ENCODE peak calls at places on chromosomes 7 and 10, in seven cellular contexts. One of them, this sample, is unnamed.

GRCh38 chr7:102095933-102096332 is 190.7 kb upstream of the SH2B2 start:
- DNase-seq in activated CD4-positive, alpha-beta T cell treated with anti-CD3 and anti-CD28 coated beads for 36 hours: no peak
- DNase-seq in C1 segment of cervical spinal cord: no peak
- DNase-seq in endothelial cell: no peak
- DNase-seq in kidney glomerular epithelial cell: no peak
- DNase-seq in skeletal muscle cell: no peak
- DNase-seq in lower lobe of right lung: no peak
- DNase-seq in this sample: no peak

GRCh38 chr7:46558482-46559193 is 637.6 kb upstream of the IGFBP3 start:
- DNase-seq in activated CD4-positive, alpha-beta T cell treated with anti-CD3 and anti-CD28 coated beads for 36 hours: no peak
- DNase-seq in C1 segment of cervical spinal cord: no peak
- DNase-seq in endothelial cell: no peak
- DNase-seq in kidney glomerular epithelial cell: peak; percentile 52
- DNase-seq in skeletal muscle cell: no peak
- DNase-seq in lower lobe of right lung: no peak
- DNase-seq in this sample: no peak

GRCh38 chr7:134546903-134547737 is 1.8 kb upstream of the AKR1B15 start:
- DNase-seq in activated CD4-positive, alpha-beta T cell treated with anti-CD3 and anti-CD28 coated beads for 36 hours: peak; percentile 82
- DNase-seq in C1 segment of cervical spinal cord: peak; percentile 5
- DNase-seq in endothelial cell: peak; percentile 69
- DNase-seq in kidney glomerular epithelial cell: peak; percentile 66
- DNase-seq in skeletal muscle cell: no peak
- DNase-seq in lower lobe of right lung: peak; percentile 68
- DNase-seq in this sample: peak; percentile 64

GRCh38 chr10:35400600-35401268 is 64.4 kb downstream of the CCNY start:
- DNase-seq in activated CD4-positive, alpha-beta T cell treated with anti-CD3 and anti-CD28 coated beads for 36 hours: no peak
- DNase-seq in C1 segment of cervical spinal cord: no peak
- DNase-seq in endothelial cell: no peak
- DNase-seq in kidney glomerular epithelial cell: no peak
- DNase-seq in skeletal muscle cell: no peak
- DNase-seq in lower lobe of right lung: no peak
- DNase-seq in this sample: no peak

GRCh38 chr7:151461096-151461941 is 21.4 kb upstream of the CRYGN start:
- DNase-seq in activated CD4-positive, alpha-beta T cell treated with anti-CD3 and anti-CD28 coated beads for 36 hours: no peak
- DNase-seq in C1 segment of cervical spinal cord: no peak
- DNase-seq in endothelial cell: no peak
- DNase-seq in kidney glomerular epithelial cell: no peak
- DNase-seq in skeletal muscle cell: no peak
- DNase-seq in lower lobe of right lung: no peak
- DNase-seq in this sample: no peak

GRCh38 chr10:62693306-62693705 is 111.2 kb upstream of the ADO start:
- DNase-seq in activated CD4-positive, alpha-beta T cell treated with anti-CD3 and anti-CD28 coated beads for 36 hours: no peak
- DNase-seq in C1 segment of cervical spinal cord: no peak
- DNase-seq in endothelial cell: no peak
- DNase-seq in kidney glomerular epithelial cell: no peak
- DNase-seq in skeletal muscle cell: no peak
- DNase-seq in lower lobe of right lung: no peak
- DNase-seq in this sample: no peak

GRCh38 chr7:140292438-140292837 is 105.9 kb downstream of the SLC37A3 start:
- DNase-seq in activated CD4-positive, alpha-beta T cell treated with anti-CD3 and anti-CD28 coated beads for 36 hours: no peak
- DNase-seq in C1 segment of cervical spinal cord: no peak
- DNase-seq in endothelial cell: no peak
- DNase-seq in kidney glomerular epithelial cell: no peak
- DNase-seq in skeletal muscle cell: no peak
- DNase-seq in lower lobe of right lung: no peak
- DNase-seq in this sample: no peak

GRCh38 chr7:102925962-102926825 is 13.4 kb downstream of the LRRC17 start:
- DNase-seq in activated CD4-positive, alpha-beta T cell treated with anti-CD3 and anti-CD28 coated beads for 36 hours: no peak
- DNase-seq in C1 segment of cervical spinal cord: no peak
- DNase-seq in endothelial cell: no peak
- DNase-seq in kidney glomerular epithelial cell: peak; percentile 38
- DNase-seq in skeletal muscle cell: no peak
- DNase-seq in lower lobe of right lung: no peak
- DNase-seq in this sample: no peak

GRCh38 chr7:141944811-141945210 is 2.0 kb downstream of the CLEC5A start:
- DNase-seq in activated CD4-positive, alpha-beta T cell treated with anti-CD3 and anti-CD28 coated beads for 36 hours: no peak
- DNase-seq in C1 segment of cervical spinal cord: no peak
- DNase-seq in endothelial cell: no peak
- DNase-seq in kidney glomerular epithelial cell: no peak
- DNase-seq in skeletal muscle cell: no peak
- DNase-seq in lower lobe of right lung: no peak
- DNase-seq in this sample: no peak

GRCh38 chr7:111282626-111283025 is 191.7 kb downstream of the LRRN3 start:
- DNase-seq in activated CD4-positive, alpha-beta T cell treated with anti-CD3 and anti-CD28 coated beads for 36 hours: no peak
- DNase-seq in C1 segment of cervical spinal cord: no peak
- DNase-seq in endothelial cell: no peak
- DNase-seq in kidney glomerular epithelial cell: no peak
- DNase-seq in skeletal muscle cell: no peak
- DNase-seq in lower lobe of right lung: no peak
- DNase-seq in this sample: no peak

GRCh38 chr10:113059001-113059780 is 109.1 kb downstream of the TCF7L2 start:
- DNase-seq in activated CD4-positive, alpha-beta T cell treated with anti-CD3 and anti-CD28 coated beads for 36 hours: no peak
- DNase-seq in C1 segment of cervical spinal cord: peak; percentile 34
- DNase-seq in endothelial cell: no peak
- DNase-seq in kidney glomerular epithelial cell: no peak
- DNase-seq in skeletal muscle cell: peak; percentile 54
- DNase-seq in lower lobe of right lung: no peak
- DNase-seq in this sample: no peak

GRCh38 chr7:110522751-110523200 is 568.2 kb upstream of the LRRN3 start:
- DNase-seq in activated CD4-positive, alpha-beta T cell treated with anti-CD3 and anti-CD28 coated beads for 36 hours: no peak
- DNase-seq in C1 segment of cervical spinal cord: no peak
- DNase-seq in endothelial cell: no peak
- DNase-seq in kidney glomerular epithelial cell: peak; percentile 85
- DNase-seq in skeletal muscle cell: no peak
- DNase-seq in lower lobe of right lung: no peak
- DNase-seq in this sample: no peak

GRCh38 chr10:69004821-69005220 is 16.2 kb downstream of the KIFBP start:
- DNase-seq in activated CD4-positive, alpha-beta T cell treated with anti-CD3 and anti-CD28 coated beads for 36 hours: no peak
- DNase-seq in C1 segment of cervical spinal cord: no peak
- DNase-seq in endothelial cell: no peak
- DNase-seq in kidney glomerular epithelial cell: peak; percentile 41
- DNase-seq in skeletal muscle cell: no peak
- DNase-seq in lower lobe of right lung: no peak
- DNase-seq in this sample: no peak

GRCh38 chr7:52647046-52647445 is 388.4 kb upstream of the POM121L12 start:
- DNase-seq in activated CD4-positive, alpha-beta T cell treated with anti-CD3 and anti-CD28 coated beads for 36 hours: no peak
- DNase-seq in C1 segment of cervical spinal cord: no peak
- DNase-seq in endothelial cell: no peak
- DNase-seq in kidney glomerular epithelial cell: no peak
- DNase-seq in skeletal muscle cell: no peak
- DNase-seq in lower lobe of right lung: no peak
- DNase-seq in this sample: no peak

GRCh38 chr7:149821191-149822148 is 16.7 kb upstream of the ZNF862 start:
- DNase-seq in activated CD4-positive, alpha-beta T cell treated with anti-CD3 and anti-CD28 coated beads for 36 hours: no peak
- DNase-seq in C1 segment of cervical spinal cord: no peak
- DNase-seq in endothelial cell: no peak
- DNase-seq in kidney glomerular epithelial cell: no peak
- DNase-seq in skeletal muscle cell: no peak
- DNase-seq in lower lobe of right lung: peak; percentile 42
- DNase-seq in this sample: no peak

GRCh38 chr10:120369831-120370230 is 87.2 kb upstream of the PLPP4 start:
- DNase-seq in activated CD4-positive, alpha-beta T cell treated with anti-CD3 and anti-CD28 coated beads for 36 hours: no peak
- DNase-seq in C1 segment of cervical spinal cord: no peak
- DNase-seq in endothelial cell: no peak
- DNase-seq in kidney glomerular epithelial cell: peak; percentile 94
- DNase-seq in skeletal muscle cell: no peak
- DNase-seq in lower lobe of right lung: no peak
- DNase-seq in this sample: no peak

GRCh38 chr7:157844611-157845010 is 507.8 kb downstream of the DNAJB6 start:
- DNase-seq in activated CD4-positive, alpha-beta T cell treated with anti-CD3 and anti-CD28 coated beads for 36 hours: no peak
- DNase-seq in C1 segment of cervical spinal cord: no peak
- DNase-seq in endothelial cell: no peak
- DNase-seq in kidney glomerular epithelial cell: no peak
- DNase-seq in skeletal muscle cell: no peak
- DNase-seq in lower lobe of right lung: no peak
- DNase-seq in this sample: no peak

GRCh38 chr7:30549933-30550493 is 44.7 kb upstream of the GARS1 start:
- DNase-seq in activated CD4-positive, alpha-beta T cell treated with anti-CD3 and anti-CD28 coated beads for 36 hours: no peak
- DNase-seq in C1 segment of cervical spinal cord: no peak
- DNase-seq in endothelial cell: no peak
- DNase-seq in kidney glomerular epithelial cell: no peak
- DNase-seq in skeletal muscle cell: no peak
- DNase-seq in lower lobe of right lung: no peak
- DNase-seq in this sample: no peak

GRCh38 chr10:74923556-74923955 is 97.2 kb downstream of the KAT6B start:
- DNase-seq in activated CD4-positive, alpha-beta T cell treated with anti-CD3 and anti-CD28 coated beads for 36 hours: peak; percentile 16
- DNase-seq in C1 segment of cervical spinal cord: no peak
- DNase-seq in endothelial cell: no peak
- DNase-seq in kidney glomerular epithelial cell: no peak
- DNase-seq in skeletal muscle cell: no peak
- DNase-seq in lower lobe of right lung: peak; percentile 56
- DNase-seq in this sample: no peak

GRCh38 chr10:97459933-97460332 is 14.0 kb downstream of the ZDHHC16 start:
- DNase-seq in activated CD4-positive, alpha-beta T cell treated with anti-CD3 and anti-CD28 coated beads for 36 hours: no peak
- DNase-seq in C1 segment of cervical spinal cord: no peak
- DNase-seq in endothelial cell: no peak
- DNase-seq in kidney glomerular epithelial cell: no peak
- DNase-seq in skeletal muscle cell: no peak
- DNase-seq in lower lobe of right lung: no peak
- DNase-seq in this sample: peak; percentile 26

GRCh38 chr7:73969991-73970390 is 58.0 kb upstream of the ELN start:
- DNase-seq in activated CD4-positive, alpha-beta T cell treated with anti-CD3 and anti-CD28 coated beads for 36 hours: no peak
- DNase-seq in C1 segment of cervical spinal cord: no peak
- DNase-seq in endothelial cell: no peak
- DNase-seq in kidney glomerular epithelial cell: no peak
- DNase-seq in skeletal muscle cell: no peak
- DNase-seq in lower lobe of right lung: peak; percentile 1
- DNase-seq in this sample: no peak

GRCh38 chr7:121351682-121352081 is 22.9 kb downstream of the WNT16 start:
- DNase-seq in activated CD4-positive, alpha-beta T cell treated with anti-CD3 and anti-CD28 coated beads for 36 hours: no peak
- DNase-seq in C1 segment of cervical spinal cord: no peak
- DNase-seq in endothelial cell: no peak
- DNase-seq in kidney glomerular epithelial cell: no peak
- DNase-seq in skeletal muscle cell: no peak
- DNase-seq in lower lobe of right lung: no peak
- DNase-seq in this sample: no peak

GRCh38 chr7:139451638-139452037 is 31.8 kb downstream of the KLRG2 start:
- DNase-seq in activated CD4-positive, alpha-beta T cell treated with anti-CD3 and anti-CD28 coated beads for 36 hours: no peak
- DNase-seq in C1 segment of cervical spinal cord: no peak
- DNase-seq in endothelial cell: no peak
- DNase-seq in kidney glomerular epithelial cell: no peak
- DNase-seq in skeletal muscle cell: no peak
- DNase-seq in lower lobe of right lung: no peak
- DNase-seq in this sample: no peak

GRCh38 chr10:44974628-44975431 is 3.8 kb downstream of the DEPP1 start:
- DNase-seq in activated CD4-positive, alpha-beta T cell treated with anti-CD3 and anti-CD28 coated beads for 36 hours: peak; percentile 78
- DNase-seq in C1 segment of cervical spinal cord: peak; percentile 71
- DNase-seq in endothelial cell: peak; percentile 83
- DNase-seq in kidney glomerular epithelial cell: peak; percentile 39
- DNase-seq in skeletal muscle cell: no peak
- DNase-seq in lower lobe of right lung: peak; percentile 83
- DNase-seq in this sample: peak; percentile 83

GRCh38 chr10:129614341-129614740 is 147.3 kb downstream of the MGMT start:
- DNase-seq in activated CD4-positive, alpha-beta T cell treated with anti-CD3 and anti-CD28 coated beads for 36 hours: no peak
- DNase-seq in C1 segment of cervical spinal cord: no peak
- DNase-seq in endothelial cell: no peak
- DNase-seq in kidney glomerular epithelial cell: no peak
- DNase-seq in skeletal muscle cell: no peak
- DNase-seq in lower lobe of right lung: no peak
- DNase-seq in this sample: no peak

GRCh38 chr7:28052933-28053332 is 127.7 kb downstream of the JAZF1 start:
- DNase-seq in activated CD4-positive, alpha-beta T cell treated with anti-CD3 and anti-CD28 coated beads for 36 hours: no peak
- DNase-seq in C1 segment of cervical spinal cord: no peak
- DNase-seq in endothelial cell: no peak
- DNase-seq in kidney glomerular epithelial cell: no peak
- DNase-seq in skeletal muscle cell: no peak
- DNase-seq in lower lobe of right lung: no peak
- DNase-seq in this sample: no peak

GRCh38 chr10:116195039-116195438 is 78.0 kb downstream of the GFRA1 start:
- DNase-seq in activated CD4-positive, alpha-beta T cell treated with anti-CD3 and anti-CD28 coated beads for 36 hours: no peak
- DNase-seq in C1 segment of cervical spinal cord: no peak
- DNase-seq in endothelial cell: no peak
- DNase-seq in kidney glomerular epithelial cell: no peak
- DNase-seq in skeletal muscle cell: no peak
- DNase-seq in lower lobe of right lung: no peak
- DNase-seq in this sample: no peak

GRCh38 chr10:13741438-13741837 is 154.7 kb downstream of the PRPF18 start:
- DNase-seq in activated CD4-positive, alpha-beta T cell treated with anti-CD3 and anti-CD28 coated beads for 36 hours: no peak
- DNase-seq in C1 segment of cervical spinal cord: no peak
- DNase-seq in endothelial cell: no peak
- DNase-seq in kidney glomerular epithelial cell: no peak
- DNase-seq in skeletal muscle cell: no peak
- DNase-seq in lower lobe of right lung: no peak
- DNase-seq in this sample: no peak

GRCh38 chr7:44394636-44395035 is 69.2 kb upstream of the CAMK2B start:
- DNase-seq in activated CD4-positive, alpha-beta T cell treated with anti-CD3 and anti-CD28 coated beads for 36 hours: no peak
- DNase-seq in C1 segment of cervical spinal cord: no peak
- DNase-seq in endothelial cell: no peak
- DNase-seq in kidney glomerular epithelial cell: no peak
- DNase-seq in skeletal muscle cell: no peak
- DNase-seq in lower lobe of right lung: no peak
- DNase-seq in this sample: no peak

GRCh38 chr7:76057813-76058145 is 9.9 kb downstream of the MDH2 start:
- DNase-seq in activated CD4-positive, alpha-beta T cell treated with anti-CD3 and anti-CD28 coated beads for 36 hours: no peak
- DNase-seq in C1 segment of cervical spinal cord: no peak
- DNase-seq in endothelial cell: no peak
- DNase-seq in kidney glomerular epithelial cell: no peak
- DNase-seq in skeletal muscle cell: no peak
- DNase-seq in lower lobe of right lung: no peak
- DNase-seq in this sample: peak; percentile 83

GRCh38 chr10:7667262-7668141 is 736 bp upstream of the ITIH5 start:
- DNase-seq in activated CD4-positive, alpha-beta T cell treated with anti-CD3 and anti-CD28 coated beads for 36 hours: peak; percentile 22
- DNase-seq in C1 segment of cervical spinal cord: no peak
- DNase-seq in endothelial cell: peak; percentile 8
- DNase-seq in kidney glomerular epithelial cell: no peak
- DNase-seq in skeletal muscle cell: no peak
- DNase-seq in lower lobe of right lung: no peak
- DNase-seq in this sample: peak; percentile 32

GRCh38 chr10:104501864-104502579 is 139.1 kb upstream of the SORCS3 start:
- DNase-seq in activated CD4-positive, alpha-beta T cell treated with anti-CD3 and anti-CD28 coated beads for 36 hours: no peak
- DNase-seq in C1 segment of cervical spinal cord: no peak
- DNase-seq in endothelial cell: no peak
- DNase-seq in kidney glomerular epithelial cell: no peak
- DNase-seq in skeletal muscle cell: no peak
- DNase-seq in lower lobe of right lung: no peak
- DNase-seq in this sample: no peak

GRCh38 chr7:112481833-112482669 is 1.3 kb downstream of the LSMEM1 start:
- DNase-seq in activated CD4-positive, alpha-beta T cell treated with anti-CD3 and anti-CD28 coated beads for 36 hours: no peak
- DNase-seq in C1 segment of cervical spinal cord: no peak
- DNase-seq in endothelial cell: no peak
- DNase-seq in kidney glomerular epithelial cell: peak; percentile 54
- DNase-seq in skeletal muscle cell: peak; percentile 82
- DNase-seq in lower lobe of right lung: no peak
- DNase-seq in this sample: peak; percentile 62

GRCh38 chr10:100186253-100186780 is 488 bp upstream of the ERLIN1 start:
- DNase-seq in activated CD4-positive, alpha-beta T cell treated with anti-CD3 and anti-CD28 coated beads for 36 hours: no peak
- DNase-seq in C1 segment of cervical spinal cord: no peak
- DNase-seq in endothelial cell: peak; percentile 27
- DNase-seq in kidney glomerular epithelial cell: peak; percentile 84
- DNase-seq in skeletal muscle cell: peak; percentile 27
- DNase-seq in lower lobe of right lung: peak; percentile 56
- DNase-seq in this sample: peak; percentile 60

This sample was measured in heart left ventricle.